ENCODE peak calls at places on chromosome X, in nine cellular contexts. J is heart left ventricle, S is pancreas, O is kidney, Y is gastrocnemius medialis, P is heart right ventricle, C is lung, I is spleen, B is A549. T is an unnamed sample.

GRCh38 chrX:22134681-22135080 is 102.6 kb downstream of the PHEX start:
- DNase-seq in J (no peak), S (no peak), O (no peak), Y (no peak), P (no peak), C (no peak), I (no peak), B (peak; percentile 41), T (peak; percentile 49)

GRCh38 chrX:123450217-123450616 is 266.1 kb downstream of the GRIA3 start:
- DNase-seq in J (no peak), S (no peak), O (no peak), Y (no peak), P (no peak), C (no peak), I (no peak), B (peak; percentile 1), T (no peak)

GRCh38 chrX:9205599-9206223 is 171.8 kb upstream of the FAM9B start:
- DNase-seq in J (no peak), S (no peak), O (no peak), Y (no peak), P (no peak), C (no peak), I (no peak), B (no peak), T (no peak)

GRCh38 chrX:78710146-78710545 is 37.4 kb upstream of the LPAR4 start:
- DNase-seq in J (no peak), S (no peak), O (no peak), Y (no peak), P (no peak), C (no peak), I (no peak), B (no peak), T (no peak)

GRCh38 chrX:3757510-3758025 is 44.1 kb upstream of the PRKX start:
- DNase-seq in J (no peak), S (no peak), O (no peak), Y (no peak), P (no peak), C (no peak), I (no peak), B (no peak), T (no peak)

GRCh38 chrX:140526138-140526537 is 21.3 kb upstream of the SOX3 start:
- DNase-seq in J (no peak), S (no peak), O (no peak), Y (no peak), P (no peak), C (no peak), I (no peak), B (no peak), T (no peak)

GRCh38 chrX:136168929-136169735 is 21.8 kb downstream of the FHL1 start:
- DNase-seq in J (peak; percentile 53), S (no peak), O (no peak), Y (no peak), P (peak; percentile 28), C (no peak), I (no peak), B (no peak), T (peak; percentile 90)

GRCh38 chrX:24920769-24921168 is 95.0 kb downstream of the ARX start:
- DNase-seq in J (no peak), S (no peak), O (no peak), Y (no peak), P (no peak), C (no peak), I (no peak), B (no peak), T (no peak)

GRCh38 chrX:129780441-129781105 is 824 bp downstream of the SASH3 start:
- DNase-seq in J (no peak), S (no peak), O (peak; percentile 56), Y (no peak), P (no peak), C (no peak), I (peak; percentile 86), B (no peak), T (no peak)
- H3K27ac ChIP-seq in J (no peak overlapping the region), S (no peak overlapping the region), O (no peak overlapping the region), Y (no peak overlapping the region), P (no peak overlapping the region), C (no peak overlapping the region), I (peak overlapping the region; percentile 97), B (no peak overlapping the region), T (no peak overlapping the region)

DNA sequence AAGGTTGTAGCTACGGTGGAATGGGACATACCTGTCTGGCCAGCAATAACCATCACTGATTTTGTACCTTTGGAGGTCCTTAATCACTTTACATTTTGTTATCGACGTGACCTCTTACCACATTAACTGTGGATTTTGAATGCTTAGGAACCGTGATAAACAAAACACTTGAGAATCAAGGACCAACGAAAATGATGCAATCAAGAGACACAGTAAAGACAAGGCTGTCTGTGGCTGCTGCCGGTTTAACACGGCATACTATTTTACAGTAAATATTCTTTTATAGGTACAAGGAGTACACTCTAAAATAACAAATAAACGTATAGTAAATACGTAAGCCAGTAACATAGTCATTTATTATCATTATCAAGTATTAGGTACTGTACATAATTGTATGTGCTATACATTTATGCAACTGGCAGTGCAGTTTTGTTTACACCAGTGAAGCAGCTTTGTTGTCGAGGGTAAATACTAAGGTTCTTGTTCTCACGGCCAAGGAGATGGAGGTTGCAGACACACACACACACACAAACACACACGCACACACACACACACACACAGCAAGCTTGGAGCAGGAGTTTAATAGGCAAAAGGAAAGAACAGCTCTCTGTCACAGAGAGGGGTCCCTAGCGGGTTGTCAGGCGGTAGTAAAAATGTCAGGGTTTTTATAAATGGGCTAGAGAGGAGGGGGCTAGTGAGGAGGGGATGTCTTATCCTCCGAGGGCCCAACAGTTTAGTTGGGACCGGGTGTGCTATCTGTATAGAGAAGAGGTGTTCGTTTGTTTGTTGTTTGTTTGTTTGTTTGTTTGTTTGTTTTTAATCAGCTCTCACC is 194.7 kb upstream of the CXorf51B start:
- DNase-seq in J (no peak), S (no peak), O (no peak), Y (no peak), P (no peak), C (no peak), I (no peak), B (no peak), T (no peak)
- H3K27ac ChIP-seq in J (no peak overlapping the region), S (no peak overlapping the region), O (no peak overlapping the region), Y (no peak overlapping the region), P (no peak overlapping the region), C (no peak overlapping the region), I (no peak overlapping the region), B (no peak overlapping the region), T (no peak overlapping the region)

GRCh38 chrX:44918722-44919121 is 45.7 kb downstream of the KDM6A start:
- DNase-seq in J (no peak), S (no peak), O (no peak), Y (no peak), P (no peak), C (no peak), I (no peak), B (no peak), T (no peak)

GRCh38 chrX:44913656-44914531 is 40.9 kb downstream of the KDM6A start:
- DNase-seq in J (no peak), S (no peak), O (no peak), Y (no peak), P (no peak), C (no peak), I (no peak), B (no peak), T (no peak)

GRCh38 chrX:44915361-44915868 is 42.4 kb downstream of the KDM6A start:
- DNase-seq in J (no peak), S (no peak), O (no peak), Y (no peak), P (no peak), C (no peak), I (no peak), B (no peak), T (no peak)

GRCh38 chrX:44908838-44909237 is 35.9 kb downstream of the KDM6A start:
- DNase-seq in J (no peak), S (no peak), O (no peak), Y (no peak), P (no peak), C (no peak), I (no peak), B (no peak), T (no peak)

DNA sequence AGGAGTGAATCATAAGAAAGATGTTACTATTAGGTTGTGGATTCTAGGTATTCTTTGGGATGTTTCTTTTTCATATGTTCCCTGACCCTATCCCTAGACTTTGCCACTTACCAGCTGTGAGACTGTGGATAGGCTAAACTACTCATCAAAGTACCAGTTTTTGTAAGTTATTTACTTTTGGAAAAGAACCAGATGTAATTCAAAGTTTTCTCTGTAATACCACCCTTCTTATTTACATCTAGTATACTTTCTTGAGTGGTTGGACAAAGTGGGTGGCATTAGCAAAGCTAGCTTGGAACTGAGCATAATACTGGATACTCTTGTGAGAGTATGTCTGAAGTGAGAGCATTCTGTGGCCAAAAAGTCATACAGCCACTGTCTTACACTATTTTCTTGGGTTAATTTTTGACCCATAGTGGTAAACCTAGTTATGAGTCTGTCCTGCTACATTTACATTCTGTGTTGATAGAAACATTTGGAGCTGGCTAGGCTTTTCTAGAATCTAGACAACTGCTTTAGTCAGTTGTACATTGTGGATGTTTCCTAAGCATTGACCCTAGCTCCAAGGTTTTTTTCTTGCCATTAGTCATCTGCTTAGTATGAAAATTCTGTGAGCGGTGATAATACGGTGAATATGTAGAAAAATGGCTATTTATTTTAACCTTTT is 41.7 kb downstream of the KDM6A start:
- DNase-seq in J (no peak), S (no peak), O (no peak), Y (no peak), P (no peak), C (no peak), I (no peak), B (no peak), T (no peak)
- H3K27ac ChIP-seq in J (no peak overlapping the region), S (no peak overlapping the region), O (peak overlapping the region; percentile 17), Y (no peak overlapping the region), P (no peak overlapping the region), C (no peak overlapping the region), I (no peak overlapping the region), B (peak overlapping the region; percentile 42), T (peak overlapping the region; percentile 31)

GRCh38 chrX:2708601-2709200 is 17.6 kb downstream of the CD99 start:
- DNase-seq in J (no peak), S (no peak), O (no peak), Y (no peak), P (no peak), C (no peak), I (peak; percentile 69), B (no peak), T (no peak)

GRCh38 chrX:2710496-2710895 is 19.4 kb downstream of the CD99 start:
- DNase-seq in J (no peak), S (no peak), O (no peak), Y (no peak), P (no peak), C (no peak), I (no peak), B (peak; percentile 37), T (no peak)

GRCh38 chrX:2710041-2710471 is 19.0 kb downstream of the CD99 start:
- DNase-seq in J (no peak), S (no peak), O (no peak), Y (peak; percentile 30), P (no peak), C (no peak), I (peak; percentile 44), B (peak; percentile 52), T (no peak)

GRCh38 chrX:2707334-2707760 is 16.3 kb downstream of the CD99 start:
- DNase-seq in J (peak; percentile 53), S (peak; percentile 44), O (peak; percentile 82), Y (peak; percentile 75), P (peak; percentile 34), C (peak; percentile 55), I (peak; percentile 87), B (peak; percentile 83), T (peak; percentile 59)

DNA sequence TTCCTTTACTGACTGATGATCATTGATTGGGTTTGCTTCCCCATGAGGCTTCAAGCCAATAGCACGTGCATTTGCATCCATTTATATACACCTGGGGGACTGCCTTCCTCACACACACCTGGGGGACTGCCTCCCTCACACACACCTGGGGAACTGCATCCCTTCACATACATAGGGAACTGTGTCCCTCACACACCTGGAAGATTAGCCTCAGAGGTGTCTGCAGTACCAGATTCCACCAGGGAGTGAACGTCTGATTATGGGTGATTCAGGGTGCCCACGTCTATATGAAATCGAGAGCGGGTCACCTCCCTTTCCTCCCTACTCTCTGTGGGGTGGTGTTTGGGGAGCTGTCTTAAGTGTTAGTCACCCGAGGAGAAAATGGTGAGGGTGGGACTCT is 16.9 kb downstream of the CD99 start:
- DNase-seq in J (no peak), S (no peak), O (no peak), Y (no peak), P (no peak), C (no peak), I (peak; percentile 34), B (no peak), T (no peak)
- H3K27ac ChIP-seq in J (no peak overlapping the region), S (no peak overlapping the region), O (no peak overlapping the region), Y (peak overlapping the region; percentile 91), P (peak overlapping the region; percentile 73), C (peak overlapping the region; percentile 58), I (peak overlapping the region; percentile 74), B (peak overlapping the region; percentile 72), T (no peak overlapping the region)